ENCODE peak calls at places on chromosomes 1 and 21, in nine cellular contexts. One of them, this sample, is unnamed.

GRCh38 chr21:31908106-31909031 is 35.5 kb downstream of the HUNK start:
- DNase-seq in ascending aorta: no peak
- DNase-seq in HEK293T: no peak
- DNase-seq in fibroblast of the aortic adventitia: no peak
- DNase-seq in posterior vena cava: no peak
- DNase-seq in fibroblast of lung: peak; percentile 57
- DNase-seq in GM04503: peak; percentile 79
- DNase-seq in HS-27A: no peak
- DNase-seq in memory B cell: no peak
- DNase-seq in this sample: no peak

GRCh38 chr1:222928212-222928611 is 113.4 kb downstream of the DISP1 start:
- DNase-seq in HEK293T: peak; percentile 43
- DNase-seq in memory B cell: no peak
- DNase-seq in ascending aorta: no peak
- DNase-seq in fibroblast of the aortic adventitia: peak; percentile 22
- DNase-seq in fibroblast of lung: peak; percentile 38
- DNase-seq in GM04503: no peak
- DNase-seq in posterior vena cava: no peak
- DNase-seq in HS-27A: no peak
- DNase-seq in this sample: no peak

GRCh38 chr1:53552146-53552940 is 93.1 kb downstream of the DMRTB1 start:
- DNase-seq in HEK293T: no peak
- DNase-seq in fibroblast of lung: peak; percentile 55
- DNase-seq in posterior vena cava: peak; percentile 30
- DNase-seq in memory B cell: no peak
- DNase-seq in fibroblast of the aortic adventitia: no peak
- DNase-seq in GM04503: no peak
- DNase-seq in ascending aorta: peak; percentile 48
- DNase-seq in HS-27A: no peak
- DNase-seq in this sample: no peak

GRCh38 chr1:177209357-177209756 is 38.6 kb downstream of the BRINP2 start:
- DNase-seq in HEK293T: peak; percentile 26
- DNase-seq in HS-27A: peak; percentile 4
- DNase-seq in fibroblast of the aortic adventitia: peak; percentile 100
- DNase-seq in ascending aorta: peak; percentile 81
- DNase-seq in GM04503: peak; percentile 100
- DNase-seq in fibroblast of lung: peak; percentile 100
- DNase-seq in posterior vena cava: peak; percentile 91
- DNase-seq in memory B cell: no peak
- DNase-seq in this sample: peak; percentile 99

GRCh38 chr1:41537788-41538351 is 53.4 kb upstream of the EDN2 start:
- DNase-seq in posterior vena cava: peak; percentile 82
- DNase-seq in HEK293T: peak; percentile 26
- DNase-seq in ascending aorta: peak; percentile 86
- DNase-seq in GM04503: peak; percentile 23
- DNase-seq in HS-27A: no peak
- DNase-seq in memory B cell: no peak
- DNase-seq in fibroblast of the aortic adventitia: peak; percentile 87
- DNase-seq in fibroblast of lung: peak; percentile 77
- DNase-seq in this sample: peak; percentile 69

GRCh38 chr1:199273837-199274379 is 635.1 kb downstream of the PTPRC start:
- DNase-seq in GM04503: no peak
- DNase-seq in memory B cell: no peak
- DNase-seq in fibroblast of lung: peak; percentile 63
- DNase-seq in fibroblast of the aortic adventitia: peak; percentile 84
- DNase-seq in ascending aorta: no peak
- DNase-seq in posterior vena cava: no peak
- DNase-seq in HEK293T: no peak
- DNase-seq in HS-27A: no peak
- DNase-seq in this sample: peak; percentile 23

GRCh38 chr1:1946540-1946939 is 27.5 kb upstream of the TMEM52 start:
- DNase-seq in memory B cell: no peak
- DNase-seq in ascending aorta: no peak
- DNase-seq in HS-27A: no peak
- DNase-seq in GM04503: no peak
- DNase-seq in fibroblast of lung: peak; percentile 25
- DNase-seq in HEK293T: no peak
- DNase-seq in posterior vena cava: no peak
- DNase-seq in fibroblast of the aortic adventitia: peak; percentile 72
- DNase-seq in this sample: no peak

GRCh38 chr1:9767964-9768668 is 55.6 kb downstream of the CLSTN1 start:
- DNase-seq in fibroblast of the aortic adventitia: no peak
- DNase-seq in fibroblast of lung: no peak
- DNase-seq in posterior vena cava: no peak
- DNase-seq in HS-27A: no peak
- DNase-seq in memory B cell: no peak
- DNase-seq in ascending aorta: no peak
- DNase-seq in HEK293T: no peak
- DNase-seq in GM04503: no peak
- DNase-seq in this sample: no peak

GRCh38 chr1:3170566-3171453 is 101.8 kb downstream of the PRDM16 start:
- DNase-seq in ascending aorta: peak; percentile 94
- DNase-seq in HS-27A: no peak
- DNase-seq in memory B cell: no peak
- DNase-seq in HEK293T: peak; percentile 43
- DNase-seq in posterior vena cava: peak; percentile 89
- DNase-seq in fibroblast of lung: peak; percentile 58
- DNase-seq in GM04503: no peak
- DNase-seq in fibroblast of the aortic adventitia: peak; percentile 52
- DNase-seq in this sample: peak; percentile 2

GRCh38 chr1:12007204-12007603 is 12.1 kb upstream of the MIIP start:
- DNase-seq in GM04503: no peak
- DNase-seq in fibroblast of lung: no peak
- DNase-seq in memory B cell: no peak
- DNase-seq in posterior vena cava: no peak
- DNase-seq in fibroblast of the aortic adventitia: no peak
- DNase-seq in ascending aorta: no peak
- DNase-seq in HS-27A: no peak
- DNase-seq in HEK293T: no peak
- DNase-seq in this sample: no peak

GRCh38 chr1:42784946-42785693 is at the start of gene TMEM269:
- DNase-seq in posterior vena cava: peak; percentile 85
- DNase-seq in memory B cell: no peak
- DNase-seq in GM04503: no peak
- DNase-seq in HEK293T: no peak
- DNase-seq in HS-27A: no peak
- DNase-seq in fibroblast of lung: peak; percentile 23
- DNase-seq in fibroblast of the aortic adventitia: peak; percentile 1
- DNase-seq in ascending aorta: peak; percentile 64
- DNase-seq in this sample: no peak

GRCh38 chr1:168360151-168360550 is 79.5 kb downstream of the TBX19 start:
- DNase-seq in posterior vena cava: no peak
- DNase-seq in HS-27A: no peak
- DNase-seq in fibroblast of the aortic adventitia: peak; percentile 43
- DNase-seq in ascending aorta: no peak
- DNase-seq in memory B cell: no peak
- DNase-seq in HEK293T: no peak
- DNase-seq in GM04503: peak; percentile 14
- DNase-seq in fibroblast of lung: peak; percentile 47
- DNase-seq in this sample: no peak

GRCh38 chr1:50023292-50024159 is at the start of gene AGBL4:
- DNase-seq in GM04503: no peak
- DNase-seq in ascending aorta: peak; percentile 64
- DNase-seq in memory B cell: no peak
- DNase-seq in fibroblast of lung: peak; percentile 41
- DNase-seq in HEK293T: peak; percentile 66
- DNase-seq in fibroblast of the aortic adventitia: no peak
- DNase-seq in posterior vena cava: peak; percentile 78
- DNase-seq in HS-27A: no peak
- DNase-seq in this sample: no peak

GRCh38 chr1:38489844-38490270 is 369.7 kb downstream of the RRAGC start:
- DNase-seq in ascending aorta: no peak
- DNase-seq in HS-27A: no peak
- DNase-seq in fibroblast of the aortic adventitia: no peak
- DNase-seq in fibroblast of lung: no peak
- DNase-seq in HEK293T: peak; percentile 85
- DNase-seq in GM04503: no peak
- DNase-seq in memory B cell: no peak
- DNase-seq in posterior vena cava: no peak
- DNase-seq in this sample: no peak

GRCh38 chr1:166908942-166909341 is 32.9 kb upstream of the TADA1 start:
- DNase-seq in posterior vena cava: no peak
- DNase-seq in ascending aorta: no peak
- DNase-seq in HEK293T: no peak
- DNase-seq in GM04503: no peak
- DNase-seq in HS-27A: no peak
- DNase-seq in fibroblast of lung: peak; percentile 44
- DNase-seq in fibroblast of the aortic adventitia: peak; percentile 30
- DNase-seq in memory B cell: no peak
- DNase-seq in this sample: no peak

GRCh38 chr1:182809414-182809957 is 19.9 kb downstream of the NPL start:
- DNase-seq in fibroblast of the aortic adventitia: no peak
- DNase-seq in ascending aorta: no peak
- DNase-seq in memory B cell: no peak
- DNase-seq in GM04503: no peak
- DNase-seq in posterior vena cava: no peak
- DNase-seq in HS-27A: no peak
- DNase-seq in fibroblast of lung: no peak
- DNase-seq in HEK293T: no peak
- DNase-seq in this sample: no peak

This sample was measured in AG04450.